ENCODE peak calls at places on chromosomes 13 and 19, in four cellular contexts. M, D, Y and H are unnamed samples.

GRCh38 chr13:20873348-20873747 is 29.2 kb downstream of the XPO4 start:
- DNase-seq in M (no peak), D (no peak), Y (no peak), H (no peak)

GRCh38 chr13:50071399-50071798 is 56.2 kb downstream of the KCNRG start:
- DNase-seq in M (no peak), D (no peak), Y (no peak), H (no peak)

GRCh38 chr13:110705356-110705825 is 525 bp downstream of the CARS2 start:
- DNase-seq in M (no peak), D (no peak), Y (no peak), H (no peak)

GRCh38 chr13:36998624-36999041 is 507 bp downstream of the ALG5 start:
- DNase-seq in M (no peak), D (peak; percentile 44), Y (no peak), H (no peak)

GRCh38 chr13:57824121-57824520 is 192.6 kb downstream of the PCDH17 start:
- DNase-seq in M (no peak), D (no peak), Y (no peak), H (no peak)

GRCh38 chr13:94620286-94620896 is 18.7 kb downstream of the GPR180 start:
- DNase-seq in M (no peak), D (peak; percentile 15), Y (no peak), H (no peak)

GRCh38 chr19:33374406-33374703 is 846 bp downstream of the CEBPG start:
- DNase-seq in M (no peak), D (no peak), Y (no peak), H (no peak)

GRCh38 chr13:51729853-51730553 is 74.0 kb downstream of the DHRS12 start:
- DNase-seq in M (no peak), D (no peak), Y (no peak), H (no peak)

GRCh38 chr13:46622013-46622917 is 69.3 kb downstream of the LRCH1 start:
- DNase-seq in M (no peak), D (no peak), Y (no peak), H (no peak)

GRCh38 chr19:3664879-3665642 is 35.2 kb downstream of the PIP5K1C start:
- DNase-seq in M (no peak), D (no peak), Y (no peak), H (no peak)

GRCh38 chr13:95067303-95067702 is 233.9 kb downstream of the ABCC4 start:
- DNase-seq in M (no peak), D (no peak), Y (no peak), H (no peak)

GRCh38 chr13:72194531-72194930 is 327.5 kb upstream of the DACH1 start:
- DNase-seq in M (no peak), D (no peak), Y (no peak), H (no peak)

GRCh38 chr19:9621156-9622037 is at the start of gene ZNF561:
- DNase-seq in M (peak; percentile 65), D (peak; percentile 89), Y (peak; percentile 65), H (peak; percentile 86)

GRCh38 chr13:30776661-30777060 is 41.3 kb downstream of the ALOX5AP start:
- DNase-seq in M (no peak), D (no peak), Y (no peak), H (no peak)

GRCh38 chr13:99374169-99374991 is 67.2 kb upstream of the GPR183 start:
- DNase-seq in M (no peak), D (no peak), Y (no peak), H (no peak)

GRCh38 chr19:51371186-51371690 is 1.2 kb downstream of the NKG7 start:
- DNase-seq in M (no peak), D (no peak), Y (no peak), H (no peak)

GRCh38 chr13:98632971-98633370 is 56.1 kb upstream of the STK24 start:
- DNase-seq in M (no peak), D (no peak), Y (no peak), H (no peak)

GRCh38 chr19:42352216-42352892 is 26.9 kb downstream of the MEGF8 start:
- DNase-seq in M (no peak), D (no peak), Y (no peak), H (no peak)

GRCh38 chr13:51996660-51997059 is 14.6 kb downstream of the ATP7B start:
- DNase-seq in M (no peak), D (no peak), Y (no peak), H (no peak)

GRCh38 chr13:76672422-76672821 is 213.8 kb downstream of the KCTD12 start:
- DNase-seq in M (no peak), D (no peak), Y (no peak), H (no peak)

GRCh38 chr13:42600943-42601342 is 27.0 kb downstream of the TNFSF11 start:
- DNase-seq in M (no peak), D (no peak), Y (no peak), H (no peak)

GRCh38 chr13:39451301-39451700 is 151.7 kb downstream of the LHFPL6 start:
- DNase-seq in M (no peak), D (no peak), Y (no peak), H (no peak)

DNA sequence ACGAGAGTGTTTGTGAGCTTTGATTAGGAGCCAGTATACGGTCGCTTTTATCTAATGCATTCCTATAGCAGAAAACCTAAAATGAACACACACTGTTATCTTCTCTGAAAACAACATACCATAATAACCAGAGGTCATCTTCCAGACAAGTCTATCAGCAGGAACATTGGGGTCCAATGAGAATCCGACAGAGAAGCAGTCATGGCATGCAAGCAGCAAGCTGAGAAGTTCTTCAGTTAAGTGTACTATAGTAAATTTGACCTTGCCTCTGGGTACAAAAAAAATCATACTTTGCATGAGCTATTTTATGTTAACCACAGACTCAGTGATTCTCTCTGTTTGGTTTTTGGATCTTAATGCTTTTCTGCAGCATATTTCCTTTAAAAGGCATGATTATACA is 1505.1 kb downstream of the PCDH9 start:
- DNase-seq in M (no peak), D (no peak), Y (no peak), H (no peak)
- TF ChIP-seq CTCF in M (no peak), D (no peak), Y (no peak), H (no peak)

GRCh38 chr19:13902993-13903555 is 2.8 kb downstream of the BRME1 start:
- DNase-seq in M (no peak), D (no peak), Y (no peak), H (no peak)
- TF ChIP-seq CTCF in M (no peak), D (no peak), Y (peak; percentile 6), H (peak; percentile 47)

GRCh38 chr13:61286148-61286745 is 129.4 kb downstream of the PCDH20 start:
- DNase-seq in M (no peak), D (no peak), Y (no peak), H (no peak)
- TF ChIP-seq CTCF in M (no peak), D (peak; percentile 20), Y (no peak), H (peak; percentile 46)

DNA sequence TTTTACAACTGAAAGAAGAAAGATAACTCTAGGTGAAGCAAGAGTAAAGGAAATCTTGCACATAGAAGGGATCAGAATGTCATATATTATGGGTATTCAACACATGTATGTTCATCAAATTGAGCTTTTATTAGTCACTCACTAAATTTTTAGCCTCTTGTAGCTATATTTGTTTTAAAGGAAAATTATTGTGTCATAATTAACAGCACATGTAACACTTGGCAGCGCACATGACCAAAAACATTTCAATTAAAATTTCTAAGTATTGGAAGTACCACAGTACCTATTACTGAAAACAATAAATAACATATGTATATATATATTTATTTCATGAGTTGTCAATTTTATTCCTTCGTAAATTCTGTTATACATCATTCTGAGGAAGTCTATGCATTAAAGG is 2800.4 kb downstream of the PCDH9 start:
- DNase-seq in M (no peak), D (no peak), Y (no peak), H (no peak)
- TF ChIP-seq CTCF in M (no peak), D (no peak), Y (no peak), H (no peak)

DNA sequence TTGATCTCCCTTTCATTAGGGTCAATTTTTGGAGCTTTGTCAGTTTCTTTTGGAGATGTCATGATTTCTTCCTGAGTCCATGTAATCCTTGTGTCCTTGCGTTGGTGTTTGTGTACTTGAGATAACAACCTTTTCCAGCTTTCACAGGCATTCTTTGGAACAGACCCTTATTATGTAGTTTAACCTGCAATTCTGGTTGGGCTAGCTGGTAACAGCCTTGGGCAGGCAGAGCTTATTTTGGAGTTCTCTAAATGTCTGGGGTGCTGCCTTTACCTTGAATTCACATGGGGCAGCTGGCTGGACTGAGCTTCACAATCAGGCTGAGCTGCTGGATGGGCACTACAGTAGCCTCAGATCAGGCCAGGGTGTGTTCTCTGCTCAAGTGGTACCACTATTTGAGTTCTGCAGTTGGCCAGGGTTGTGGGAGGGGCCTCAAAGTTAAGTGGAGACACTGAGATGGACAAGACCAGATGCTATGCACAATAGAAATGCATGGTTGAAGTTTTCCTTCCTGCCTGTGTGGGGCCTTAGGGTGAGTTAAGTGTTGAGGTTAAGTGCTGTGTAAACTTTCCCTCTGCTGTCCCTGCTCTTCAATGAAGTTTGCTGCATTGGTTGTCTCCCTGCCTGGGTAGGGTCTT is 277.3 kb downstream of the ATP8A2 start:
- DNase-seq in M (no peak), D (no peak), Y (no peak), H (no peak)
- TF ChIP-seq CTCF in M (no peak), D (no peak), Y (no peak), H (no peak)

DNA sequence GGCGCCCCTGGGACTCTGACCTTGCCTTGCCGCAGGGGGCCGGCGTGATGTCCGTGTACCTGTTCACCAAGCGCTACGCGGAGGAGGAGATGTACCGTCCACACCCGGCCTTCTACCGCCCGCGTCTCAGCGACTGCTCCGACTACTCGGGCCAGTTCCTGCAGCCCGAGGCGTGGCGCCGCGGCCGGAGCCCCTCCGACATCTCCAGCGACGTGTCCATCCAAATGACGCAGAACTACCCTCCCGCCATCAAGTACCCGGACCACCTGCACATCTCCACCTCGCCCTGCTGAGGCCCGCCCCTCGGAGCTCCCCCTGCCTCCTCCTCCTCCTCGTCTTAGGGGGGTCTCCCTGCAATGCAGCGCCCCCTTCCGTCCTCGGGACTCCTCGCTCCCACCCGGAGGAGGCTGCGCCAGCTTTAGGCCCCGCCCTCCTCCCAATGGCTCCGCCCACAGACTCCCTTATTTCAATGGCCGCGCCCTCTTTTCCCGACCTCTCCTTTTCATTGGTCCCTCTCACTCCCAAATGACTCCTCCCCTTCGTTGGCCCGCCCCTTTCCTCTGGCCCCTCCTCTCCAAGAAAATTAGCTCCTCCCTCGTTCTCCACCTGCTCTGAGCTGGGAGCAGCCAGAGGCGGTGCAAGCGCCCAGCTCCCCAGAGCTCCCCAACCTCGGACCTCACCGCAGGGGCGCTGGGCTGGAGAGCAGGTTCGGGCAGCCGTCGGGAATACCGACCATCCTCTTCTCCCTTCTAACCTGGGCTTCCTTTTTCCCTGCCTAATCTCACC is 20.5 kb upstream of the CACNG8 start:
- DNase-seq in M (no peak), D (peak; percentile 83), Y (no peak), H (no peak)
- TF ChIP-seq CTCF in M (no peak), D (peak; percentile 42), Y (no peak), H (peak; percentile 41)

GRCh38 chr19:577439-578392 is 5.3 kb downstream of the BSG start:
- DNase-seq in M (no peak), D (no peak), Y (no peak), H (no peak)
- TF ChIP-seq CTCF in M (no peak), D (no peak), Y (no peak), H (no peak)